ENCODE peak calls at places on chromosome 18, in six cellular contexts. H is naive thymus-derived CD8-positive, alpha-beta T cell; Z is naive thymus-derived CD4-positive, alpha-beta T cell; Y is astrocyte of the spinal cord; D is EH; G is RKO. L is an unnamed sample.

GRCh38 chr18:28115149-28115550 is 61.8 kb downstream of the CDH2 start:
- DNase-seq in H (no peak), Z (no peak), Y (peak), D (peak), G (no peak), L (no peak)

GRCh38 chr18:49018961-49019445 is 68.2 kb upstream of the SMAD7 start:
- DNase-seq in H (no peak), Z (no peak), Y (no peak), D (no peak), G (no peak), L (peak)

GRCh38 chr18:23851470-23852002 is 162.3 kb downstream of the LAMA3 start:
- DNase-seq in H (no peak), Z (no peak), Y (no peak), D (no peak), G (no peak), L (no peak)

GRCh38 chr18:58054041-58054733 is 10.2 kb downstream of the NEDD4L start:
- DNase-seq in H (no peak), Z (no peak), Y (peak), D (peak), G (peak), L (no peak)

GRCh38 chr18:80245781-80246655 is 1.3 kb downstream of the PARD6G start:
- DNase-seq in H (no peak), Z (no peak), Y (no peak), D (no peak), G (no peak), L (peak)

GRCh38 chr18:2108581-2108980 is 462.7 kb downstream of the METTL4 start:
- DNase-seq in H (no peak), Z (no peak), Y (peak), D (peak), G (no peak), L (no peak)

GRCh38 chr18:9901377-9901776 is 12.4 kb upstream of the VAPA start:
- DNase-seq in H (no peak), Z (no peak), Y (no peak), D (peak), G (no peak), L (peak)

GRCh38 chr18:22277758-22278157 is 108.4 kb downstream of the GATA6 start:
- DNase-seq in H (no peak), Z (no peak), Y (no peak), D (no peak), G (no peak), L (no peak)

GRCh38 chr18:61821748-61822147 is 71.1 kb downstream of the RNF152 start:
- DNase-seq in H (no peak), Z (no peak), Y (no peak), D (no peak), G (no peak), L (no peak)

GRCh38 chr18:44969214-44969842 is 288.6 kb downstream of the SETBP1 start:
- DNase-seq in H (no peak), Z (no peak), Y (peak), D (no peak), G (no peak), L (no peak)

GRCh38 chr18:2654828-2655152 is 736 bp upstream of the SMCHD1 start:
- DNase-seq in H (no peak), Z (no peak), Y (no peak), D (no peak), G (peak), L (no peak)

GRCh38 chr18:68482815-68483214 is 232.1 kb downstream of the TMX3 start:
- DNase-seq in H (no peak), Z (no peak), Y (no peak), D (no peak), G (no peak), L (no peak)

GRCh38 chr18:3703732-3704176 is 253.8 kb downstream of the TGIF1 start:
- DNase-seq in H (no peak), Z (peak), Y (peak), D (peak), G (peak), L (peak)

GRCh38 chr18:25111382-25112070 is 240.4 kb downstream of the ZNF521 start:
- DNase-seq in H (no peak), Z (no peak), Y (no peak), D (no peak), G (no peak), L (no peak)

GRCh38 chr18:36697905-36698304 is 130.9 kb downstream of the TPGS2 start:
- DNase-seq in H (no peak), Z (no peak), Y (peak), D (peak), G (no peak), L (no peak)

GRCh38 chr18:69785466-69785865 is 162.2 kb downstream of the CD226 start:
- DNase-seq in H (no peak), Z (no peak), Y (peak), D (peak), G (no peak), L (no peak)

L was measured in ovary.